ENCODE peak calls at places on chromosomes 4 and X, in nine cellular contexts. H, B, L, D, O, Q, M, Y and V are unnamed samples.

GRCh38 chr4:148514041-148514440 is 71.8 kb upstream of the NR3C2 start:
- DNase-seq in H (no peak), B (no peak), L (no peak), D (no peak), O (no peak), Q (no peak), M (no peak), Y (no peak), V (no peak)

GRCh38 chr4:102594000-102594399 is 92.8 kb downstream of the NFKB1 start:
- DNase-seq in H (no peak), B (no peak), L (no peak), D (no peak), O (no peak), Q (no peak), M (no peak), Y (no peak), V (no peak)

GRCh38 chrX:1902901-1903379 is 288.1 kb downstream of the ASMT start:
- DNase-seq in H (no peak), B (no peak), L (no peak), D (no peak), O (no peak), Q (no peak), M (no peak), Y (no peak), V (no peak)

GRCh38 chr4:1285790-1286553 is 3.7 kb upstream of the MAEA start:
- DNase-seq in H (peak), B (peak), L (peak), D (no peak), O (no peak), Q (no peak), M (no peak), Y (no peak), V (no peak)

GRCh38 chr4:81164623-81165416 is 50.2 kb downstream of the PRKG2 start:
- DNase-seq in H (no peak), B (no peak), L (peak), D (no peak), O (no peak), Q (no peak), M (no peak), Y (no peak), V (no peak)

GRCh38 chrX:110322603-110323002 is 4.7 kb upstream of the AMMECR1 start:
- DNase-seq in H (no peak), B (no peak), L (peak), D (no peak), O (no peak), Q (no peak), M (no peak), Y (no peak), V (no peak)

GRCh38 chr4:55512922-55513571 is 33.7 kb downstream of the CLOCK start:
- DNase-seq in H (no peak), B (no peak), L (no peak), D (no peak), O (no peak), Q (no peak), M (no peak), Y (no peak), V (no peak)

GRCh38 chr4:139540637-139541036 is 15.4 kb downstream of the SETD7 start:
- DNase-seq in H (no peak), B (no peak), L (peak), D (no peak), O (no peak), Q (no peak), M (no peak), Y (no peak), V (no peak)

GRCh38 chr4:129092636-129093172 is 635 bp downstream of the SCLT1 start:
- DNase-seq in H (no peak), B (no peak), L (peak), D (no peak), O (no peak), Q (no peak), M (no peak), Y (no peak), V (no peak)

GRCh38 chr4:123244233-123244632 is 152.4 kb upstream of the SPRY1 start:
- DNase-seq in H (no peak), B (no peak), L (no peak), D (no peak), O (no peak), Q (no peak), M (no peak), Y (no peak), V (no peak)

GRCh38 chr4:4860381-4860802 is 927 bp downstream of the MSX1 start:
- DNase-seq in H (no peak), B (peak), L (no peak), D (no peak), O (no peak), Q (no peak), M (no peak), Y (no peak), V (no peak)

GRCh38 chrX:129779747-129780146 is at the start of gene SASH3:
- DNase-seq in H (no peak), B (peak), L (no peak), D (peak), O (peak), Q (peak), M (no peak), Y (no peak), V (no peak)

GRCh38 chr4:61462451-61463326 is 262.6 kb downstream of the ADGRL3 start:
- DNase-seq in H (no peak), B (no peak), L (no peak), D (no peak), O (no peak), Q (no peak), M (no peak), Y (peak), V (no peak)

GRCh38 chr4:78945638-78946179 is 6.5 kb upstream of the PAQR3 start:
- DNase-seq in H (no peak), B (no peak), L (no peak), D (no peak), O (no peak), Q (no peak), M (no peak), Y (no peak), V (no peak)

GRCh38 chrX:149453030-149453429 is 52.1 kb downstream of the IDS start:
- DNase-seq in H (no peak), B (no peak), L (peak), D (no peak), O (no peak), Q (no peak), M (no peak), Y (no peak), V (no peak)

GRCh38 chrX:78313526-78313925 is 13.9 kb downstream of the CYSLTR1 start:
- DNase-seq in H (no peak), B (no peak), L (no peak), D (no peak), O (no peak), Q (no peak), M (no peak), Y (no peak), V (no peak)

GRCh38 chr4:147309434-147309833 is 171.5 kb upstream of the EDNRA start:
- DNase-seq in H (no peak), B (no peak), L (no peak), D (no peak), O (no peak), Q (no peak), M (no peak), Y (no peak), V (no peak)

GRCh38 chrX:123184199-123184857 is at the start of gene GRIA3:
- DNase-seq in H (no peak), B (no peak), L (peak), D (peak), O (no peak), Q (no peak), M (no peak), Y (peak), V (peak)

GRCh38 chr4:153643406-153644016 is 40.6 kb upstream of the TLR2 start:
- DNase-seq in H (peak), B (no peak), L (peak), D (no peak), O (no peak), Q (no peak), M (no peak), Y (no peak), V (no peak)

GRCh38 chrX:108224727-108225455 is 133.3 kb downstream of the ATG4A start:
- DNase-seq in H (peak), B (no peak), L (peak), D (no peak), O (no peak), Q (no peak), M (peak), Y (no peak), V (no peak)

GRCh38 chr4:173231916-173232315 is 63.3 kb downstream of the GALNT7 start:
- DNase-seq in H (no peak), B (no peak), L (peak), D (no peak), O (no peak), Q (no peak), M (no peak), Y (no peak), V (no peak)

GRCh38 chr4:85963231-85963630 is 396.6 kb downstream of the MAPK10 start:
- DNase-seq in H (no peak), B (no peak), L (no peak), D (no peak), O (no peak), Q (no peak), M (no peak), Y (no peak), V (no peak)